ENCODE peak calls at places on chromosome 9, in six cellular contexts. N, E, T, Y, B and P are unnamed samples.
A peak's percentile ranks its signal among the peaks of the same experiment; 100 is the strongest.

GRCh38 chr9:105132576-105132975 is 111.9 kb upstream of the SLC44A1 start:
- DNase-seq in N (no peak), E (peak; percentile 99), T (peak; percentile 95), Y (peak; percentile 69), B (no peak), P (peak; percentile 85)

GRCh38 chr9:22452415-22453010 is 5.9 kb downstream of the DMRTA1 start:
- DNase-seq in N (no peak), E (peak; percentile 85), T (peak; percentile 31), Y (peak; percentile 33), B (no peak), P (peak; percentile 47)

GRCh38 chr9:84504360-84504759 is 163.8 kb upstream of the SLC28A3 start:
- DNase-seq in N (no peak), E (peak; percentile 15), T (no peak), Y (no peak), B (no peak), P (no peak)

GRCh38 chr9:755454-756381 is 85.8 kb upstream of the DMRT1 start:
- DNase-seq in N (no peak), E (peak; percentile 76), T (peak; percentile 92), Y (peak; percentile 77), B (no peak), P (peak; percentile 95)

GRCh38 chr9:93465853-93466252 is 12.5 kb upstream of the FAM120AOS start:
- DNase-seq in N (no peak), E (no peak), T (no peak), Y (no peak), B (no peak), P (no peak)

GRCh38 chr9:14170392-14170931 is 143.5 kb downstream of the NFIB start:
- DNase-seq in N (no peak), E (peak; percentile 58), T (no peak), Y (no peak), B (no peak), P (no peak)

GRCh38 chr9:3954228-3954949 is 345.5 kb downstream of the GLIS3 start:
- DNase-seq in N (peak; percentile 75), E (no peak), T (no peak), Y (peak; percentile 16), B (no peak), P (no peak)

GRCh38 chr9:99833735-99834134 is 12.1 kb downstream of the NR4A3 start:
- DNase-seq in N (no peak), E (no peak), T (peak; percentile 57), Y (peak; percentile 46), B (no peak), P (no peak)

GRCh38 chr9:16575142-16575877 is 295.2 kb downstream of the BNC2 start:
- DNase-seq in N (no peak), E (no peak), T (no peak), Y (peak; percentile 30), B (no peak), P (no peak)

GRCh38 chr9:29325855-29326254 is 1752.6 kb upstream of the C9orf72 start:
- DNase-seq in N (no peak), E (no peak), T (no peak), Y (peak; percentile 16), B (no peak), P (no peak)

GRCh38 chr9:93451762-93452709 is 551 bp downstream of the FAM120A start:
- DNase-seq in N (peak; percentile 46), E (peak; percentile 61), T (peak; percentile 33), Y (peak; percentile 65), B (peak; percentile 46), P (peak; percentile 60)

GRCh38 chr9:112174223-112174964 is 703 bp downstream of the SUSD1 start:
- DNase-seq in N (no peak), E (peak; percentile 79), T (peak; percentile 16), Y (peak; percentile 39), B (no peak), P (peak; percentile 65)

GRCh38 chr9:71968541-71969090 is 57.2 kb downstream of the C9orf85 start:
- DNase-seq in N (no peak), E (peak; percentile 19), T (no peak), Y (no peak), B (no peak), P (no peak)
- H3K18ac ChIP-seq in N (no peak overlapping the region), E (no peak overlapping the region), T (no peak overlapping the region), Y (no peak overlapping the region), B (no peak overlapping the region), P (no peak overlapping the region)

GRCh38 chr9:69980041-69980440 is 63.6 kb upstream of the MAMDC2 start:
- DNase-seq in N (no peak), E (peak; percentile 23), T (peak; percentile 37), Y (no peak), B (no peak), P (no peak)
- H2BK5ac ChIP-seq in N (no peak overlapping the region), E (no peak overlapping the region), T (peak overlapping the region; percentile 72), Y (no peak overlapping the region), B (no peak overlapping the region), P (no peak overlapping the region)

DNA sequence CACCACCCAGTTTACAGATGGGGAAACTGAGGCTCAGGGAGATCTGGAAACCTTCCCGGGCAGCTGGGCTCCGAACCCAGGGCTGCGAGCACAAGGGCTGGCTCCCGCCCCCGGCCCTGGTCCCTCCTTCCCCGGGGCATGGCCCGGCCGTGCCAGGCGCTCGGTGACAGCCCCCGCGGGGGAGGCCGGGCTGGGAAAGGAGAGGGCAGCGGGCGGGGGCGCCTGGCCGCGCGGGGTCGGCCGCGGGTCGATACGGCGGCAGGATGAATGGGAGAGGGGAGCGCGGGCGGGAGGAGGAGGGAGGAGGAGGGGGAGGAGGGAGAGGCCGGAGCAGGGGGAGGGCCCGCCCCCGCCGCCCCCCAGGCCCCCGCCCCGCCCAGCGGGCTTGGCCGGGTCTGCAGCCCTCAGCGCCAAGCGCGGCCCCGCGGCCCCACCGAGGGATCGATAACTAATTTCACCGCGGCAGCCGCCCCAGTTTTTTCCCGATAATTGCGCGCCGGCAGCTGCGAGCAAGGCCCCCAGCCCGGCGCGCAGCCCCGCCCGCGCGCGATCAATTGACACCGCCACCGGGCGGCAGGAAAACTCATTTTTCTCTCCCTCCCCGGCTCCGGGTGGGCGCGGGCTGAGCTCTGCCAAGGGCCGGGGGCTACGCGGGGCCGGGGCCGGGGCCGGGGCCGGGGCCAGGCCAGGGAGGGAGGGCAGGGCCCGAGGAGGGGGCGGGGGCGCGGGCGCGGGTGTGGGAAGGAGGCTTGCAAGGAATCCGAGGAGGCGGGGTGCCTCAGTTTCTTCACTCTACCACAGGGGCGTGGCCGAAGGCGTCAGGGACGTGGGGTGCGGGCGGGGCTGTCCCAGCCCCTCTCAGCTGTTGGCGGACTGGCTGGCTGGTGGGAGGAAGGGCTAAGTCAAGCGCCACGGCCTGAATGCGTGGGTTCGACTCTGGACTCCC is 52.1 kb downstream of the C9orf50 start:
- DNase-seq in N (no peak), E (peak; percentile 44), T (no peak), Y (peak; percentile 64), B (peak; percentile 64), P (no peak)
- H3K18ac ChIP-seq in N (peak overlapping the region; percentile 98), E (peak overlapping the region; percentile 26), T (peak overlapping the region; percentile 82), Y (peak overlapping the region; percentile 81), B (no peak overlapping the region), P (peak overlapping the region; percentile 72)

DNA sequence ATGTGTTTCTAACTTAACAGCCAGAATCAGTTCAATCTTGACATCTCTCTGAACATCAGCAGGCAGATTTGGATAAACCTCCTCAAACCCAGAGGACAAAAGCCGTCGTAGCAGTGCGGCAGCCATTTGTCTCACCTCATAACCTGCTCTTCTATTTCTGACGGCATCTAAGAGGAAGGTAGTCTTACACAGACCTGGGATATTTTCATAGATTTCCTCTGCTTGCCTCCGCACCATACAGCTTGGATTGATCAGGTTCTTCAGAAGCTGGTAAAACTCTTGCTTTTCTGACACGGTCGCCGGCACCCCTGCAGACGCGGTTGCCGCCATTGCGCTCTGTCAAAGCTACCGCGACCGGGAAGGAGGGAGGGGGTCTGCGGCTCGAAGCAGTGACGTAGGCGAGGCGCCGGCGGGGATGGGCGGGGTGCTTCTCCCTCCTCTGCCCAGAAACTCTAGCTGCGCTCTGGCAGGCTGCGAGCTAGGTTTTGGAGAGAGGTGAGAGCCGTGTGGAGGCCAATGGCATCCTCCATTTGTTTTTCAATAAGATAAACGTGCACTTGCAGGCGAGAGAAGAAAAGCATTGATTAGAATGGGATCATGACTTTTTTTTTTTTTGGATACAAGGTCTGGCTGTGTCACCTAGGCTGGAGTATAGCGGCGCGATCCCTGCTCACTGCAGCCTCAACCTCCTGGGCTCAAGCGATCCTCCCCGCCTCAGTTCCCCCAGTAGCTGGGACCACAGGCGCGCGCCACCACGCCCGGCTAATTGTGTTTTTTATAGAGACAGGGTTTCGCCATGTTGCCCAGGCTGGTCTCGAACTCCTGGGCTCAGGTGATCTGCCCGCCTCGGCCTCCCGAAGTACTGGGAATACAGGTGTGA is at the start of gene RANBP6:
- DNase-seq in N (peak; percentile 75), E (peak; percentile 88), T (peak; percentile 79), Y (peak; percentile 94), B (peak; percentile 92), P (peak; percentile 86)
- H2BK5ac ChIP-seq in N (no peak within 1 kb of the TSS), E (no peak within 1 kb of the TSS), T (peak within 1 kb of the TSS; percentile 80), Y (no peak within 1 kb of the TSS), B (no peak within 1 kb of the TSS), P (no peak within 1 kb of the TSS)

DNA sequence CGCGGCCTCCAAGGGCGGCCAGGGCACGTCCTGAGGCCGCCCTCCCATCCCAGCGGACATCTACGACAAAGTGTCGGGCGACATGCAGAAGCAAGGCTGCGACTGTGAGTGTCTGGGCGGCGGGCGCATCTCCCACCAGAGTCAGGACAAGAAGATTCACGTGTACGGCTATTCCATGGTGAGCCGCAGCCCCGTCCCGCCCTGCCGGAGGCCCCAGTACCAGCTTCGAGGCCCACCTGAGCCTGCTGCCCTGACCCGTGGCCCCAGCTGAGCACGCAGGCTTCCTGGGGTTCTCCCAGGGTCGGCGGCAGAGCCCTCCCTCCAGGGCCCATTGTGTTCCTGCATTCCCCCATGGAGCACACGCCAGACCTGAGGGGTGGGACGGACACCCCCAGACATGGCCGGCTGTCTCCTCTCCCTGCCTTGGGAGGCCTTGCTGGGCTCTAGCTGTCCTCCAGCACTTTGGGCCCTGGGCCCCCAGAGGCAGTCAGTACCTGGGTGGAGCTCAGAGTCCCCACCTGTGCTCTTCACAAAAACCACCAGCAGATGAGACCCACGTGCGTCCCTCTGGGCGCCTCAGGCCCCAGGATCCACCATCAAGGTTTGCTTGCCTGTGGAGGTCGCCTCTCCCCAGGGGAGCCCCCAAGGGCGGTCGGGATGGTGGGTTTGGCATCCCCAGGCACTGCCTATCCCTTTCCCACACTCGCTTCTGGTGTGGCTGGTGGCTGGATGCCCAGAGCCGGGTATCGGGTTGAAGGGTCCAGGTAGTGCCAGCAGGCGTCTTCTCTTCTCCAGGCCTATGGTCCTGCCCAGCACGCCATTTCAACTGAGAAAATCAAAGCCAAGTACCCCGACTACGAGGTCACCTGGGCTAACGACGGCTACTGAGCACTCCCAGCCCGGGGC is 1.0 kb downstream of the PHPT1 start:
- DNase-seq in N (peak; percentile 46), E (no peak), T (no peak), Y (no peak), B (no peak), P (no peak)
- H3K18ac ChIP-seq in N (peak overlapping the region; percentile 78), E (peak overlapping the region; percentile 42), T (no peak overlapping the region), Y (no peak overlapping the region), B (no peak overlapping the region), P (peak overlapping the region; percentile 91)

GRCh38 chr9:95939472-95939871 is 64.0 kb downstream of the ERCC6L2 start:
- DNase-seq in N (no peak), E (no peak), T (no peak), Y (no peak), B (no peak), P (no peak)

GRCh38 chr9:95940265-95940664 is 64.8 kb downstream of the ERCC6L2 start:
- DNase-seq in N (no peak), E (no peak), T (peak; percentile 28), Y (no peak), B (no peak), P (peak; percentile 51)

GRCh38 chr9:95937131-95937530 is 61.6 kb downstream of the ERCC6L2 start:
- DNase-seq in N (no peak), E (no peak), T (no peak), Y (no peak), B (no peak), P (no peak)

GRCh38 chr9:95936579-95937075 is 61.1 kb downstream of the ERCC6L2 start:
- DNase-seq in N (no peak), E (no peak), T (no peak), Y (no peak), B (no peak), P (peak; percentile 34)

GRCh38 chr9:95938724-95939123 is 63.2 kb downstream of the ERCC6L2 start:
- DNase-seq in N (no peak), E (no peak), T (no peak), Y (no peak), B (no peak), P (no peak)
- H2BK5ac ChIP-seq in N (no peak overlapping the region), E (no peak overlapping the region), T (no peak overlapping the region), Y (no peak overlapping the region), B (no peak overlapping the region), P (no peak overlapping the region)